ENCODE peak calls at places on chromosomes 16 and 17, in five cellular contexts. One of them, this sample, is unnamed.

GRCh38 chr16:64712027-64712426 is 409.8 kb downstream of the CDH11 start:
- DNase-seq in activated CD8-positive, alpha-beta T cell treated with anti-CD3 and anti-CD28 coated beads for 36 hours: no peak
- DNase-seq in ovary: no peak
- DNase-seq in GM13977: no peak
- DNase-seq in WTC11: no peak
- DNase-seq in this sample: no peak

GRCh38 chr17:73952498-73953205 is 250.8 kb upstream of the RPL38 start:
- DNase-seq in GM13977: peak; percentile 62
- DNase-seq in WTC11: peak; percentile 65
- DNase-seq in ovary: no peak
- DNase-seq in activated CD8-positive, alpha-beta T cell treated with anti-CD3 and anti-CD28 coated beads for 36 hours: peak; percentile 56
- DNase-seq in this sample: no peak

GRCh38 chr17:67438669-67439068 is 61.6 kb downstream of the PITPNC1 start:
- DNase-seq in WTC11: no peak
- DNase-seq in ovary: no peak
- DNase-seq in activated CD8-positive, alpha-beta T cell treated with anti-CD3 and anti-CD28 coated beads for 36 hours: no peak
- DNase-seq in GM13977: no peak
- DNase-seq in this sample: no peak

GRCh38 chr17:63587770-63588169 is 12.9 kb upstream of the TACO1 start:
- DNase-seq in activated CD8-positive, alpha-beta T cell treated with anti-CD3 and anti-CD28 coated beads for 36 hours: no peak
- DNase-seq in WTC11: no peak
- DNase-seq in ovary: no peak
- DNase-seq in GM13977: no peak
- DNase-seq in this sample: no peak

GRCh38 chr16:86664518-86665318 is 86.4 kb downstream of the FOXL1 start:
- DNase-seq in GM13977: no peak
- DNase-seq in ovary: no peak
- DNase-seq in activated CD8-positive, alpha-beta T cell treated with anti-CD3 and anti-CD28 coated beads for 36 hours: peak; percentile 83
- DNase-seq in WTC11: no peak
- DNase-seq in this sample: no peak

GRCh38 chr17:42180922-42181850 is at the start of gene KCNH4:
- DNase-seq in WTC11: peak; percentile 85
- DNase-seq in GM13977: peak; percentile 97
- DNase-seq in ovary: no peak
- DNase-seq in activated CD8-positive, alpha-beta T cell treated with anti-CD3 and anti-CD28 coated beads for 36 hours: peak; percentile 92
- DNase-seq in this sample: peak; percentile 40

GRCh38 chr16:11302977-11303376 is 21.8 kb upstream of the PRM1 start:
- DNase-seq in WTC11: no peak
- DNase-seq in ovary: no peak
- DNase-seq in activated CD8-positive, alpha-beta T cell treated with anti-CD3 and anti-CD28 coated beads for 36 hours: no peak
- DNase-seq in GM13977: no peak
- DNase-seq in this sample: no peak

GRCh38 chr17:6643460-6644125 is 2.7 kb downstream of the TXNDC17 start:
- DNase-seq in ovary: no peak
- DNase-seq in GM13977: no peak
- DNase-seq in activated CD8-positive, alpha-beta T cell treated with anti-CD3 and anti-CD28 coated beads for 36 hours: no peak
- DNase-seq in WTC11: no peak
- DNase-seq in this sample: no peak

GRCh38 chr17:19977360-19978205 is at the start of gene AKAP10:
- DNase-seq in ovary: peak; percentile 92
- DNase-seq in activated CD8-positive, alpha-beta T cell treated with anti-CD3 and anti-CD28 coated beads for 36 hours: peak; percentile 97
- DNase-seq in GM13977: peak; percentile 96
- DNase-seq in WTC11: peak; percentile 94
- DNase-seq in this sample: peak; percentile 93

GRCh38 chr17:69593716-69594115 is 179.2 kb downstream of the MAP2K6 start:
- DNase-seq in GM13977: no peak
- DNase-seq in WTC11: no peak
- DNase-seq in activated CD8-positive, alpha-beta T cell treated with anti-CD3 and anti-CD28 coated beads for 36 hours: no peak
- DNase-seq in ovary: no peak
- DNase-seq in this sample: no peak

GRCh38 chr17:15274017-15274416 is 8.9 kb upstream of the PMP22 start:
- DNase-seq in WTC11: no peak
- DNase-seq in activated CD8-positive, alpha-beta T cell treated with anti-CD3 and anti-CD28 coated beads for 36 hours: no peak
- DNase-seq in GM13977: no peak
- DNase-seq in ovary: no peak
- DNase-seq in this sample: no peak

GRCh38 chr16:3696425-3697218 is 20.7 kb downstream of the TRAP1 start:
- DNase-seq in GM13977: no peak
- DNase-seq in ovary: no peak
- DNase-seq in activated CD8-positive, alpha-beta T cell treated with anti-CD3 and anti-CD28 coated beads for 36 hours: no peak
- DNase-seq in WTC11: no peak
- DNase-seq in this sample: no peak

DNA sequence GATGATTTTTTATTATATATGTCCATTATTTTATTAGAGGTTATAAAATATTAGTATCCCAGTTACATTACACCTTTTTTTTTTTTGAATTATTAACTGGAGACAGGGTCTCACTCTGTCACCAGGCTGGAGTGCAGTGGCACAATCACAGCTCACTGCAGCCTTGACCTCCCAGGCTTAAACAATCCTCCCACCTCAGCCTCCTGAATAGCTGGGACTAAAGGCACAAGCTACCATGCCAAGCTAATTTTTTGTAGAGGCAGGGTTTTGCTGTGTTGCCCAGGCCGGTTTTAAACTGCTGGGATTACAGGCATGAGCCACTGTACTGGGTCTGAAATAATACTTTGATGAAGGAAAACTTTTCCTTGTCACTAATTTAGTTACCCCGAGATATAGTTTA is 63.6 kb downstream of the VMP1 start:
- DNase-seq in ovary: no peak
- DNase-seq in WTC11: no peak
- DNase-seq in GM13977: no peak
- DNase-seq in activated CD8-positive, alpha-beta T cell treated with anti-CD3 and anti-CD28 coated beads for 36 hours: no peak
- DNase-seq in this sample: no peak
- TF ChIP-seq CTCF in ovary: no peak
- TF ChIP-seq CTCF in WTC11: no peak
- TF ChIP-seq CTCF in GM13977: no peak
- TF ChIP-seq CTCF in activated CD8-positive, alpha-beta T cell treated with anti-CD3 and anti-CD28 coated beads for 36 hours: no peak
- TF ChIP-seq CTCF in this sample: no peak

GRCh38 chr16:81137012-81137335 is 40.8 kb upstream of the GCSH start:
- DNase-seq in ovary: peak; percentile 17
- DNase-seq in activated CD8-positive, alpha-beta T cell treated with anti-CD3 and anti-CD28 coated beads for 36 hours: no peak
- DNase-seq in WTC11: no peak
- DNase-seq in GM13977: no peak
- DNase-seq in this sample: no peak

GRCh38 chr16:81143921-81144471 is 47.8 kb upstream of the GCSH start:
- DNase-seq in GM13977: no peak
- DNase-seq in WTC11: no peak
- DNase-seq in activated CD8-positive, alpha-beta T cell treated with anti-CD3 and anti-CD28 coated beads for 36 hours: no peak
- DNase-seq in ovary: no peak
- DNase-seq in this sample: no peak

GRCh38 chr16:81137754-81138153 is 41.6 kb upstream of the GCSH start:
- DNase-seq in WTC11: no peak
- DNase-seq in ovary: no peak
- DNase-seq in GM13977: no peak
- DNase-seq in activated CD8-positive, alpha-beta T cell treated with anti-CD3 and anti-CD28 coated beads for 36 hours: no peak
- DNase-seq in this sample: no peak

GRCh38 chr16:81142864-81143263 is 46.7 kb upstream of the GCSH start:
- DNase-seq in GM13977: no peak
- DNase-seq in WTC11: no peak
- DNase-seq in ovary: no peak
- DNase-seq in activated CD8-positive, alpha-beta T cell treated with anti-CD3 and anti-CD28 coated beads for 36 hours: no peak
- DNase-seq in this sample: no peak

DNA sequence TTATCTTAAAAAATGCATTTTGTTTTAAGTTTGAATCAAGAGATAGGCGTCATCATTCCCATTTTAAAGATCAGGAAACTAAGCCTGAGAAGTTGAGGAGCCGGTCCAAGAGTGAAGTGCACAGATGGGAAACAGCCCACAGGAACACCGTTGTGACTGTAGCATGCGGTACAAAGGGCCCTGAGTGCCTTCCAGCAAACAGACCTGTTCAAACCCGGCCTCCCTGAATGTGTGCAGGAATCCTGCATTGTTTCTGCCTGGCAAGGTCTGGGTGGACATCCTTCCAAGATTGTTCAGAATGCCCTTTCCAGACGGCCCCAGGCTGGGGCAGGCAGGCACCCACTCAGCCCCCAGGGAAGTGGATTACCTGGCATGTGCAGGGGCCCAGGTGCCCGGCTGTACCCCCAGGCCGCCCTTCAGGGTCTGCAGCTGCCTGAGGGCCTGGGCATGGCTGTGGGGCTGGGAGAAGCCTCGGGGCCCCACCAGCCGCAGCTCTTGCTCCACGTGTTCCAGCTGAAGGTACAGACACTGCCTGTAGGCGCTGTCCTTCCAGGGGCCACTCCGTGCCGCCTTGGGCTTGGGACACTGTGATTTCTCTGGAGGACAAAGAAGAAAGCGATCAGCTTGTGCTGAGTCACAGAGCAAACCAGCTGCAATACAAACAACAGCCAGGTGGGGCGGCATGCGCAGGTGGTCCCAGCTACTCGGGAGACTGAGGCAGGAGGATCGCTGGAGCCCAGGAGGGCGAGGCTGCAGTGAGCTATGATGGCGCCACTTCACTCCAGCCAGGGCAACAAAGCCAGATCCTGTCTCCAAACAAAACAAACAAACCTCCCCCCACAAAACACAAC is 45.0 kb upstream of the GCSH start:
- DNase-seq in ovary: no peak
- DNase-seq in activated CD8-positive, alpha-beta T cell treated with anti-CD3 and anti-CD28 coated beads for 36 hours: peak; percentile 35
- DNase-seq in WTC11: peak; percentile 74
- DNase-seq in GM13977: no peak
- DNase-seq in this sample: no peak
- TF ChIP-seq CTCF in ovary: no peak
- TF ChIP-seq CTCF in activated CD8-positive, alpha-beta T cell treated with anti-CD3 and anti-CD28 coated beads for 36 hours: peak; percentile 40
- TF ChIP-seq CTCF in WTC11: peak; percentile 46
- TF ChIP-seq CTCF in GM13977: peak; percentile 9
- TF ChIP-seq CTCF in this sample: no peak

GRCh38 chr16:73329363-73330306 is 281.7 kb upstream of the ZFHX3 start:
- DNase-seq in GM13977: no peak
- DNase-seq in ovary: no peak
- DNase-seq in WTC11: peak; percentile 22
- DNase-seq in activated CD8-positive, alpha-beta T cell treated with anti-CD3 and anti-CD28 coated beads for 36 hours: no peak
- DNase-seq in this sample: peak; percentile 49
- TF ChIP-seq CTCF in GM13977: no peak
- TF ChIP-seq CTCF in ovary: no peak
- TF ChIP-seq CTCF in WTC11: no peak
- TF ChIP-seq CTCF in activated CD8-positive, alpha-beta T cell treated with anti-CD3 and anti-CD28 coated beads for 36 hours: no peak
- TF ChIP-seq CTCF in this sample: no peak

GRCh38 chr17:78634154-78634553 is 57.0 kb upstream of the DNAH17 start:
- DNase-seq in ovary: no peak
- DNase-seq in activated CD8-positive, alpha-beta T cell treated with anti-CD3 and anti-CD28 coated beads for 36 hours: no peak
- DNase-seq in GM13977: no peak
- DNase-seq in WTC11: no peak
- DNase-seq in this sample: no peak
- TF ChIP-seq CTCF in ovary: no peak
- TF ChIP-seq CTCF in activated CD8-positive, alpha-beta T cell treated with anti-CD3 and anti-CD28 coated beads for 36 hours: no peak
- TF ChIP-seq CTCF in GM13977: no peak
- TF ChIP-seq CTCF in WTC11: no peak
- TF ChIP-seq CTCF in this sample: no peak

DNA sequence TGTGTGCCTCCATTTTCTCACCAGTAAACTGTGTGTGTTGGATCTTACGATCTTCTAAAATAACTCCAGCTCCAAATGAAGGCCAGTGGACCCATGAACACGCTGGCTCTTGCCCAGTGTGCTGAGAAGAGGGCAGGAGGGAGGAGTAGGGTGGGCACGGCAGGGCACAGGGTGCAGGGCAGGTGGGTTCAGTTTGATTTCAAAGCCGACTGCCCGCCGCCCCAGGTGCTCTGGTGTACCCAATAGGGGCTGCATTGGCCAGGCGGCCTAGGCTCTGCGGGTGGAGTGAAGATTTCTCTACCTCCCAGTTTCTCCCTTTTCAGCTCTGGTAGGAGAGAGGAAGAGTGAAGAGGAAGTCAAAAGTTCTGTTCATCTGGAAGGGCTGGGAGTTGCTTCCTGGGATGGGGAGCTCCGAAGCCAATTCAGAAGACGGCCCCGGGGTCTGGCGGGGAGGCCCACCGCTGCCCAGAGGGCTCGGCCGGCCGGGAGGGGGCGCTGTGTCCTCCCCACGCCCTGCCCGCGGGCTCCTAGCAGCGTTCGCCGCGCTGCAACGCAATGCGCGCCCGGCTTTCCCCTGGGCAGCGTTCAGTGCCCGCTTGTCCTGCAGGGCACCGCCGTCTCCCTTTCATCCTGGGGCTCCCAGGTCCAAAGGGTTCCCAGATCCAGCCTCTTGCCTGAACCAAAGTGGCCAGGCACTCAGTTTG is 1.1 kb upstream of the CRHR1 start:
- DNase-seq in WTC11: peak; percentile 80
- DNase-seq in ovary: no peak
- DNase-seq in GM13977: peak; percentile 58
- DNase-seq in activated CD8-positive, alpha-beta T cell treated with anti-CD3 and anti-CD28 coated beads for 36 hours: peak; percentile 57
- DNase-seq in this sample: no peak
- TF ChIP-seq CTCF in WTC11: peak; percentile 83
- TF ChIP-seq CTCF in ovary: no peak
- TF ChIP-seq CTCF in GM13977: peak; percentile 46
- TF ChIP-seq CTCF in activated CD8-positive, alpha-beta T cell treated with anti-CD3 and anti-CD28 coated beads for 36 hours: peak; percentile 92
- TF ChIP-seq CTCF in this sample: no peak

GRCh38 chr17:16507918-16508533 is 16.0 kb upstream of the LRRC75A start:
- DNase-seq in ovary: no peak
- DNase-seq in activated CD8-positive, alpha-beta T cell treated with anti-CD3 and anti-CD28 coated beads for 36 hours: no peak
- DNase-seq in WTC11: no peak
- DNase-seq in GM13977: no peak
- DNase-seq in this sample: no peak
- TF ChIP-seq CTCF in ovary: no peak
- TF ChIP-seq CTCF in activated CD8-positive, alpha-beta T cell treated with anti-CD3 and anti-CD28 coated beads for 36 hours: no peak
- TF ChIP-seq CTCF in WTC11: no peak
- TF ChIP-seq CTCF in GM13977: no peak
- TF ChIP-seq CTCF in this sample: no peak

GRCh38 chr17:80002690-80003490 is 32.8 kb downstream of the TBC1D16 start:
- DNase-seq in ovary: no peak
- DNase-seq in WTC11: no peak
- DNase-seq in activated CD8-positive, alpha-beta T cell treated with anti-CD3 and anti-CD28 coated beads for 36 hours: no peak
- DNase-seq in GM13977: no peak
- DNase-seq in this sample: no peak
- TF ChIP-seq CTCF in ovary: no peak
- TF ChIP-seq CTCF in WTC11: no peak
- TF ChIP-seq CTCF in activated CD8-positive, alpha-beta T cell treated with anti-CD3 and anti-CD28 coated beads for 36 hours: no peak
- TF ChIP-seq CTCF in GM13977: no peak
- TF ChIP-seq CTCF in this sample: no peak

GRCh38 chr17:80755650-80756405 is 211.2 kb downstream of the RPTOR start:
- DNase-seq in GM13977: no peak
- DNase-seq in ovary: no peak
- DNase-seq in WTC11: peak; percentile 43
- DNase-seq in activated CD8-positive, alpha-beta T cell treated with anti-CD3 and anti-CD28 coated beads for 36 hours: peak; percentile 43
- DNase-seq in this sample: no peak
- TF ChIP-seq CTCF in GM13977: peak; percentile 23
- TF ChIP-seq CTCF in ovary: no peak
- TF ChIP-seq CTCF in WTC11: no peak
- TF ChIP-seq CTCF in activated CD8-positive, alpha-beta T cell treated with anti-CD3 and anti-CD28 coated beads for 36 hours: peak; percentile 22
- TF ChIP-seq CTCF in this sample: no peak

GRCh38 chr17:58487589-58488427 is at the start of gene HSF5:
- DNase-seq in WTC11: peak; percentile 78
- DNase-seq in ovary: no peak
- DNase-seq in activated CD8-positive, alpha-beta T cell treated with anti-CD3 and anti-CD28 coated beads for 36 hours: peak; percentile 80
- DNase-seq in GM13977: peak; percentile 75
- DNase-seq in this sample: no peak
- TF ChIP-seq CTCF in WTC11: peak; percentile 47
- TF ChIP-seq CTCF in ovary: no peak
- TF ChIP-seq CTCF in activated CD8-positive, alpha-beta T cell treated with anti-CD3 and anti-CD28 coated beads for 36 hours: peak; percentile 85
- TF ChIP-seq CTCF in GM13977: peak; percentile 57
- TF ChIP-seq CTCF in this sample: no peak

This sample was measured in lower leg skin.